ENCODE peak calls at places on chromosomes 1 and 21, in seven cellular contexts. Y is GM12878, V is HCT116, N is SK-N-SH, Z is HepG2, U is H1, B is K562. X is an unnamed sample.

GRCh38 chr1:170531758-170532657 is at the start of gene GORAB:
- DNase-seq in Y (peak), V (peak), N (peak), Z (peak), U (peak), B (peak), X (peak)

GRCh38 chr1:206580438-206581113 is 31.7 kb downstream of the EIF2D start:
- DNase-seq in Y (no peak), V (no peak), N (no peak), Z (no peak), U (no peak), B (no peak), X (no peak)

GRCh38 chr21:36992671-36993070 is 13.8 kb upstream of the RIPPLY3 start:
- DNase-seq in Y (no peak), V (no peak), N (no peak), Z (no peak), U (no peak), B (no peak), X (no peak)

GRCh38 chr1:177934927-177935326 is 34.9 kb downstream of the SEC16B start:
- DNase-seq in Y (no peak), V (no peak), N (no peak), Z (no peak), U (no peak), B (no peak), X (no peak)

GRCh38 chr1:99327357-99327756 is 63.1 kb downstream of the PLPPR4 start:
- DNase-seq in Y (no peak), V (no peak), N (no peak), Z (no peak), U (no peak), B (no peak), X (peak)

GRCh38 chr1:236095705-236096500 is 31.0 kb upstream of the NID1 start:
- DNase-seq in Y (no peak), V (no peak), N (no peak), Z (no peak), U (no peak), B (no peak), X (no peak)

GRCh38 chr1:143680304-143680703 is 291.5 kb downstream of the FAM72C start:
- DNase-seq in Y (no peak), V (no peak), N (no peak), Z (no peak), U (no peak), B (no peak), X (no peak)

GRCh38 chr1:36349241-36349671 is 25.8 kb upstream of the EVA1B start:
- DNase-seq in Y (peak), V (no peak), N (no peak), Z (peak), U (no peak), B (no peak), X (no peak)

GRCh38 chr1:114803001-114803400 is 22.5 kb upstream of the SIKE1 start:
- DNase-seq in Y (no peak), V (no peak), N (no peak), Z (no peak), U (no peak), B (no peak), X (no peak)

GRCh38 chr1:25163986-25164385 is 68.3 kb downstream of the SYF2 start:
- DNase-seq in Y (no peak), V (no peak), N (no peak), Z (no peak), U (no peak), B (no peak), X (no peak)

GRCh38 chr1:4676258-4676657 is 21.8 kb downstream of the AJAP1 start:
- DNase-seq in Y (no peak), V (no peak), N (no peak), Z (no peak), U (no peak), B (no peak), X (no peak)

GRCh38 chr1:21864730-21865129 is 52.7 kb downstream of the LDLRAD2 start:
- DNase-seq in Y (no peak), V (no peak), N (no peak), Z (no peak), U (no peak), B (no peak), X (no peak)

GRCh38 chr1:32068891-32069590 is 3.7 kb upstream of the TMEM39B start:
- DNase-seq in Y (no peak), V (no peak), N (no peak), Z (no peak), U (no peak), B (no peak), X (peak)

GRCh38 chr1:154974086-154974807 is at the start of gene CKS1B:
- DNase-seq in Y (peak), V (peak), N (peak), Z (peak), U (peak), B (peak), X (peak)

GRCh38 chr1:64839732-64840405 is 95.0 kb downstream of the RAVER2 start:
- DNase-seq in Y (no peak), V (no peak), N (no peak), Z (no peak), U (no peak), B (no peak), X (no peak)

GRCh38 chr1:58779837-58780585 is 3.8 kb downstream of the JUN start:
- DNase-seq in Y (no peak), V (no peak), N (no peak), Z (peak), U (no peak), B (no peak), X (peak)

GRCh38 chr21:38243732-38244406 is 12.9 kb upstream of the KCNJ15 start:
- DNase-seq in Y (peak), V (no peak), N (no peak), Z (no peak), U (no peak), B (no peak), X (no peak)

GRCh38 chr21:38240121-38240520 is 16.7 kb upstream of the KCNJ15 start:
- DNase-seq in Y (no peak), V (no peak), N (no peak), Z (no peak), U (no peak), B (no peak), X (no peak)

GRCh38 chr21:38244407-38244787 is 12.4 kb upstream of the KCNJ15 start:
- DNase-seq in Y (no peak), V (no peak), N (no peak), Z (no peak), U (no peak), B (no peak), X (no peak)

GRCh38 chr21:38242036-38242435 is 14.8 kb upstream of the KCNJ15 start:
- DNase-seq in Y (no peak), V (no peak), N (no peak), Z (no peak), U (no peak), B (no peak), X (no peak)

DNA sequence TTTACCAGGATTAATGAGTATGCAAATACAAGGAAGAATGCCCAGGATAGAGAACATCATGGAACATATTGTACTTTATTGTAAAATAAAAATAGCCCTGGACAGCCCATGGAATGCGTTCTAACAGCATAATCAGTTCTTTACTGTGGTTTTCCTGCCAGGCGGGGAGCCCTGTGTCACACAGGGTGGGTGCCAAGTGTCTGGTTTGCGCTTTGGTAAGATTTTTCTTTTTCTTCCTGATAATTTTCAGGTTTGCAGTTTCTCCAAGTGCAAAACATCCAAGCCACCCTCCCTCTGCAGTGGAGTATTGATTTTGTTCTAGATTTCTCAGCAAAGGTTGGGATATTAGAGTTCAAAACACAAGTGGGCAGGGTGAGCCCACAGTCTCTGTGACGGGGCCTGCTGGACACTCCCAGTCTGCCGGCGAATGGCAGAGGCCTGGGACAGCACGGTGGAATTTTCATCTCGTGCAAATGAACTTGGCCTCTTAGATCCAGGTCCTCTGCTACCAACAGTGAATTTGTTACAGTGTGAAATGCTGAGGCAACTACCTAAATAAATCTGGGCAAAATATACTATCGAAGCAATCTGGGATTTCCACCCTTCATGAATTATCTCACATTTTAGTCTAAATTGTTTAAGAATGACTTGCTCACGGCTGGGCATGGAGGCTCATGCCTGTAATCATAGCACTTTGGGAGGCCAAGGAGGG is 15.6 kb upstream of the KCNJ15 start:
- DNase-seq in Y (no peak), V (no peak), N (no peak), Z (no peak), U (no peak), B (no peak), X (no peak)
- TF ChIP-seq JUND in Y (no peak), V (no peak), N (no peak), Z (no peak), U (no peak), B (no peak), X (no peak)

DNA sequence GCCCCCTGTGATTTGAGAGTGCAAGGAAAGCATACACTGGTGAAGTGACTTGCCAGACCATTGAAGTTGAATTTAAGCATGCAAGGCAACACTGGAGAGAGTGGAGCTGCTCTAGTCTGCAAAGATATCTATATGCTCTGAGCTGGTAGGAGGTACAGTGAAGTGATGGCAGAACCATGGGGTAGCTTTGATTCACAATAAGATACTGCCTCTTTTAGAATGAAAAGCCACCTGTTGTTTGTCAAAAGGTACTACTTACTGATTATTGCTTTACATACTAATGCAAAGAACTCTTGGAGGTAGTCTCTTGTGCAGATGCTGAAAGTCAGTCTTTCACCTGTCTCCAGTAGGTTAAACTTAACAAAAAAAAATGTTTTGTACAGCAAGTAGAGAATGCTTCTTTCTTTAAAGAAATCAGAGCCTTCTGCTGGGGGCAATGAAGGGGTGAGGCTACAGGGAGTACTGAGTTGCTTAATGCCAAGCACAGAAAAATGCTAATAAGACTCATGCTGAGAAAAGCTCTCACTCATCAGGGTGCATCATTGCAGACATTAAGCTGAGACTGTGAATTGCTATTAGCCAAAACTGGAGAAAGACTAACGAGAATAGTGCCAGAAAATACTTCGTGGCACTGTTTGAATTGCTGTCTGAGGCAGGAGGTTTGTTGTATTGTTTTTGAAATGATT is 1150.5 kb upstream of the TMPRSS15 start:
- DNase-seq in Y (no peak), V (no peak), N (no peak), Z (no peak), U (peak), B (no peak), X (no peak)
- TF ChIP-seq JUND in Y (no peak), V (no peak), N (no peak), Z (no peak), U (no peak), B (no peak), X (no peak)

GRCh38 chr1:17639703-17640340 is 100.3 kb downstream of the ARHGEF10L start:
- DNase-seq in Y (no peak), V (no peak), N (no peak), Z (no peak), U (no peak), B (no peak), X (no peak)
- TF ChIP-seq JUND in Y (no peak), V (no peak), N (no peak), Z (no peak), U (no peak), B (no peak), X (no peak)

GRCh38 chr1:117660266-117660973 is 54.6 kb downstream of the TENT5C start:
- DNase-seq in Y (no peak), V (no peak), N (no peak), Z (no peak), U (no peak), B (peak), X (no peak)

GRCh38 chr1:117659565-117660264 is 53.9 kb downstream of the TENT5C start:
- DNase-seq in Y (no peak), V (no peak), N (no peak), Z (no peak), U (no peak), B (peak), X (no peak)

GRCh38 chr1:117662667-117663066 is 56.8 kb downstream of the TENT5C start:
- DNase-seq in Y (no peak), V (no peak), N (no peak), Z (no peak), U (no peak), B (no peak), X (no peak)

GRCh38 chr1:117663156-117663902 is 57.5 kb downstream of the TENT5C start:
- DNase-seq in Y (no peak), V (no peak), N (no peak), Z (no peak), U (no peak), B (no peak), X (no peak)

GRCh38 chr1:117661027-117661426 is 55.2 kb downstream of the TENT5C start:
- DNase-seq in Y (no peak), V (no peak), N (no peak), Z (no peak), U (no peak), B (no peak), X (no peak)
- TF ChIP-seq JUND in Y (no peak), V (no peak), N (no peak), Z (no peak), U (no peak), B (no peak), X (no peak)

DNA sequence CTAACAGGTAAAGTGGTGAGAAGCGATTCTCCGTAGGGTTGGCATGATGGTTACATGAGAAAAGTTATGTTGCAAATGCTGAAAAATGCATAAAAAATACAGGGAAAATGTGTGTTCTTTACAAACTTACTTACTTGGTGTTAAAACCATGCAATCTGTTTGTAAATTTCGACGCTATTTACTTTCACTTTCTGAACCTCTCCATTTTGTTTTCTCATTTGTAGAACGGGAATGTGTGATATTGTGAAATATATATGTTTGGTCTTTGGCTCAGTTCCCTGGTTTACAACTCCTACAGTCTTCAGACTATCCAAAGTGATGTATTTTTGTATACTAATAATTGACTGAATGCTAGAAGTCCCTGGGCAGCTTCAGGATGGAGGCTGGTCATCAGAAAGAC is 982.3 kb downstream of the ADGRL2 start:
- DNase-seq in Y (no peak), V (no peak), N (no peak), Z (no peak), U (no peak), B (no peak), X (no peak)
- TF ChIP-seq JUND in Y (no peak), V (no peak), N (no peak), Z (no peak), U (no peak), B (no peak), X (no peak)

X was measured in T47D.